ENCODE peak calls at places on chromosomes 5 and 9, in six cellular contexts. One of them, this sample, is unnamed.

GRCh38 chr9:33287087-33287490 is 3.2 kb upstream of the NFX1 start:
- DNase-seq in T-helper 2 cell: peak
- DNase-seq in nephron progenitor cell: peak
- DNase-seq in anterior cingulate cortex: peak
- DNase-seq in WTC11: no peak
- DNase-seq in NCI-H1930: peak
- DNase-seq in this sample: peak

GRCh38 chr5:108295588-108296368 is 86.1 kb downstream of the FBXL17 start:
- DNase-seq in nephron progenitor cell: no peak
- DNase-seq in NCI-H1930: no peak
- DNase-seq in WTC11: no peak
- DNase-seq in T-helper 2 cell: no peak
- DNase-seq in anterior cingulate cortex: no peak
- DNase-seq in this sample: no peak

GRCh38 chr9:19533373-19533772 is 124.6 kb downstream of the ACER2 start:
- DNase-seq in WTC11: no peak
- DNase-seq in anterior cingulate cortex: no peak
- DNase-seq in NCI-H1930: no peak
- DNase-seq in T-helper 2 cell: no peak
- DNase-seq in nephron progenitor cell: no peak
- DNase-seq in this sample: no peak

GRCh38 chr5:103587185-103587748 is 24.7 kb upstream of the NUDT12 start:
- DNase-seq in nephron progenitor cell: no peak
- DNase-seq in WTC11: no peak
- DNase-seq in NCI-H1930: no peak
- DNase-seq in anterior cingulate cortex: no peak
- DNase-seq in T-helper 2 cell: no peak
- DNase-seq in this sample: no peak

GRCh38 chr5:172509405-172509781 is 55.1 kb upstream of the SH3PXD2B start:
- DNase-seq in NCI-H1930: no peak
- DNase-seq in T-helper 2 cell: no peak
- DNase-seq in anterior cingulate cortex: no peak
- DNase-seq in nephron progenitor cell: no peak
- DNase-seq in WTC11: no peak
- DNase-seq in this sample: no peak

GRCh38 chr5:29015523-29015922 is 1977.1 kb upstream of the CDH9 start:
- DNase-seq in WTC11: no peak
- DNase-seq in T-helper 2 cell: no peak
- DNase-seq in anterior cingulate cortex: no peak
- DNase-seq in NCI-H1930: no peak
- DNase-seq in nephron progenitor cell: no peak
- DNase-seq in this sample: no peak

GRCh38 chr5:168651654-168652053 is 72.5 kb upstream of the PANK3 start:
- DNase-seq in anterior cingulate cortex: no peak
- DNase-seq in NCI-H1930: no peak
- DNase-seq in WTC11: no peak
- DNase-seq in T-helper 2 cell: no peak
- DNase-seq in nephron progenitor cell: no peak
- DNase-seq in this sample: no peak

GRCh38 chr5:176844706-176845391 is 34.5 kb downstream of the UNC5A start:
- DNase-seq in nephron progenitor cell: no peak
- DNase-seq in NCI-H1930: no peak
- DNase-seq in anterior cingulate cortex: no peak
- DNase-seq in WTC11: no peak
- DNase-seq in T-helper 2 cell: no peak
- DNase-seq in this sample: peak

GRCh38 chr5:80988419-80988925 is 28.3 kb downstream of the RASGRF2 start:
- DNase-seq in T-helper 2 cell: no peak
- DNase-seq in NCI-H1930: no peak
- DNase-seq in nephron progenitor cell: no peak
- DNase-seq in WTC11: no peak
- DNase-seq in anterior cingulate cortex: no peak
- DNase-seq in this sample: no peak

This sample was measured in SJCRH30.